ENCODE peak calls at places on chromosomes 6 and 20, in five cellular contexts. One of them, this sample, is unnamed.
A peak's percentile ranks its signal among the peaks of the same experiment; 100 is the strongest.

GRCh38 chr20:57566399-57566798 is 5.5 kb downstream of the PCK1 start:
- DNase-seq in AG20443: no peak
- DNase-seq in thoracic aorta: no peak
- DNase-seq in T-helper 2 cell: no peak
- DNase-seq in AG09319: no peak
- DNase-seq in this sample: no peak

GRCh38 chr6:132114201-132114860 is 163.2 kb upstream of the CCN2 start:
- DNase-seq in AG20443: no peak
- DNase-seq in thoracic aorta: no peak
- DNase-seq in T-helper 2 cell: no peak
- DNase-seq in AG09319: no peak
- DNase-seq in this sample: no peak

GRCh38 chr20:45163071-45163803 is 11.5 kb upstream of the PI3 start:
- DNase-seq in AG20443: no peak
- DNase-seq in thoracic aorta: no peak
- DNase-seq in T-helper 2 cell: no peak
- DNase-seq in AG09319: no peak
- DNase-seq in this sample: no peak

GRCh38 chr20:62778601-62779416 is 17.5 kb upstream of the MRGBP start:
- DNase-seq in AG20443: no peak
- DNase-seq in thoracic aorta: no peak
- DNase-seq in T-helper 2 cell: no peak
- DNase-seq in AG09319: no peak
- DNase-seq in this sample: no peak

GRCh38 chr20:61872371-61872900 is 193.2 kb downstream of the TAF4 start:
- DNase-seq in AG20443: no peak
- DNase-seq in thoracic aorta: no peak
- DNase-seq in T-helper 2 cell: no peak
- DNase-seq in AG09319: no peak
- DNase-seq in this sample: no peak

GRCh38 chr6:104527311-104527710 is 332.4 kb downstream of the HACE1 start:
- DNase-seq in AG20443: no peak
- DNase-seq in thoracic aorta: no peak
- DNase-seq in T-helper 2 cell: no peak
- DNase-seq in AG09319: no peak
- DNase-seq in this sample: no peak

GRCh38 chr6:109962271-109962670 is 15.8 kb upstream of the GPR6 start:
- DNase-seq in AG20443: no peak
- DNase-seq in thoracic aorta: no peak
- DNase-seq in T-helper 2 cell: no peak
- DNase-seq in AG09319: no peak
- DNase-seq in this sample: no peak

GRCh38 chr6:11538799-11539468 is 1.4 kb downstream of the TMEM170B start:
- DNase-seq in AG20443: no peak
- DNase-seq in thoracic aorta: no peak
- DNase-seq in T-helper 2 cell: no peak
- DNase-seq in AG09319: no peak
- DNase-seq in this sample: no peak

GRCh38 chr6:168238159-168238887 is 81.3 kb downstream of the DACT2 start:
- DNase-seq in AG20443: no peak
- DNase-seq in thoracic aorta: no peak
- DNase-seq in T-helper 2 cell: no peak
- DNase-seq in AG09319: no peak
- DNase-seq in this sample: no peak

GRCh38 chr6:89375427-89375868 is 22.9 kb upstream of the UBE2J1 start:
- DNase-seq in AG20443: no peak
- DNase-seq in thoracic aorta: no peak
- DNase-seq in T-helper 2 cell: peak; percentile 18
- DNase-seq in AG09319: no peak
- DNase-seq in this sample: peak; percentile 86

GRCh38 chr6:2498224-2498623 is 252.5 kb downstream of the MYLK4 start:
- DNase-seq in AG20443: no peak
- DNase-seq in thoracic aorta: no peak
- DNase-seq in T-helper 2 cell: no peak
- DNase-seq in AG09319: no peak
- DNase-seq in this sample: no peak

GRCh38 chr6:114398481-114398880 is 55.7 kb upstream of the HS3ST5 start:
- DNase-seq in AG20443: no peak
- DNase-seq in thoracic aorta: no peak
- DNase-seq in T-helper 2 cell: no peak
- DNase-seq in AG09319: no peak
- DNase-seq in this sample: no peak

GRCh38 chr20:62010551-62011402 is 54.9 kb downstream of the TAF4 start:
- DNase-seq in AG20443: peak; percentile 91
- DNase-seq in thoracic aorta: no peak
- DNase-seq in T-helper 2 cell: peak; percentile 15
- DNase-seq in AG09319: no peak
- DNase-seq in this sample: peak; percentile 55

GRCh38 chr6:35213824-35214756 is at the start of gene SCUBE3:
- DNase-seq in AG20443: peak; percentile 76
- DNase-seq in thoracic aorta: no peak
- DNase-seq in T-helper 2 cell: no peak
- DNase-seq in AG09319: no peak
- DNase-seq in this sample: no peak

GRCh38 chr20:8291200-8291599 is 159.1 kb downstream of the PLCB1 start:
- DNase-seq in AG20443: no peak
- DNase-seq in thoracic aorta: no peak
- DNase-seq in T-helper 2 cell: no peak
- DNase-seq in AG09319: no peak
- DNase-seq in this sample: no peak

GRCh38 chr6:56677559-56677958 is 34.9 kb upstream of the DST start:
- DNase-seq in AG20443: peak; percentile 29
- DNase-seq in thoracic aorta: no peak
- DNase-seq in T-helper 2 cell: no peak
- DNase-seq in AG09319: no peak
- DNase-seq in this sample: no peak

GRCh38 chr6:38570750-38571149 is 69.0 kb downstream of the BTBD9 start:
- DNase-seq in AG20443: no peak
- DNase-seq in thoracic aorta: no peak
- DNase-seq in T-helper 2 cell: no peak
- DNase-seq in AG09319: no peak
- DNase-seq in this sample: no peak

GRCh38 chr20:51752343-51752951 is 15.7 kb downstream of the ATP9A start:
- DNase-seq in AG20443: peak; percentile 72
- DNase-seq in thoracic aorta: no peak
- DNase-seq in T-helper 2 cell: no peak
- DNase-seq in AG09319: peak; percentile 57
- DNase-seq in this sample: no peak

GRCh38 chr6:131979515-131980337 is 28.6 kb upstream of the CCN2 start:
- DNase-seq in AG20443: peak; percentile 51
- DNase-seq in thoracic aorta: no peak
- DNase-seq in T-helper 2 cell: no peak
- DNase-seq in AG09319: peak; percentile 90
- DNase-seq in this sample: no peak

GRCh38 chr6:43582911-43583310 is 6.9 kb downstream of the POLH start:
- DNase-seq in AG20443: peak; percentile 14
- DNase-seq in thoracic aorta: no peak
- DNase-seq in T-helper 2 cell: no peak
- DNase-seq in AG09319: no peak
- DNase-seq in this sample: no peak

GRCh38 chr6:101018157-101018556 is 137.0 kb upstream of the ASCC3 start:
- DNase-seq in AG20443: no peak
- DNase-seq in thoracic aorta: no peak
- DNase-seq in T-helper 2 cell: no peak
- DNase-seq in AG09319: no peak
- DNase-seq in this sample: no peak

GRCh38 chr6:7115452-7116223 is 7.9 kb downstream of the RREB1 start:
- DNase-seq in AG20443: peak; percentile 23
- DNase-seq in thoracic aorta: no peak
- DNase-seq in T-helper 2 cell: no peak
- DNase-seq in AG09319: no peak
- DNase-seq in this sample: no peak

GRCh38 chr6:118968416-118968815 is 33.5 kb upstream of the MCM9 start:
- DNase-seq in AG20443: no peak
- DNase-seq in thoracic aorta: no peak
- DNase-seq in T-helper 2 cell: no peak
- DNase-seq in AG09319: no peak
- DNase-seq in this sample: no peak

GRCh38 chr6:133286765-133287164 is 45.6 kb downstream of the EYA4 start:
- DNase-seq in AG20443: no peak
- DNase-seq in thoracic aorta: no peak
- DNase-seq in T-helper 2 cell: no peak
- DNase-seq in AG09319: no peak
- DNase-seq in this sample: no peak

GRCh38 chr6:49606696-49607390 is 29.8 kb downstream of the RHAG start:
- DNase-seq in AG20443: peak; percentile 84
- DNase-seq in thoracic aorta: no peak
- DNase-seq in T-helper 2 cell: no peak
- DNase-seq in AG09319: peak; percentile 52
- DNase-seq in this sample: peak; percentile 14

GRCh38 chr20:59829415-59830106 is 103.9 kb downstream of the SYCP2 start:
- DNase-seq in AG20443: peak; percentile 54
- DNase-seq in thoracic aorta: no peak
- DNase-seq in T-helper 2 cell: no peak
- DNase-seq in AG09319: no peak
- DNase-seq in this sample: no peak

GRCh38 chr6:41411961-41412360 is 76.6 kb downstream of the NCR2 start:
- DNase-seq in AG20443: peak; percentile 29
- DNase-seq in thoracic aorta: no peak
- DNase-seq in T-helper 2 cell: no peak
- DNase-seq in AG09319: no peak
- DNase-seq in this sample: no peak

GRCh38 chr20:48716086-48716485 is 111.7 kb downstream of the PREX1 start:
- DNase-seq in AG20443: no peak
- DNase-seq in thoracic aorta: no peak
- DNase-seq in T-helper 2 cell: peak; percentile 13
- DNase-seq in AG09319: no peak
- DNase-seq in this sample: peak; percentile 42

GRCh38 chr20:46408281-46408731 is 1.9 kb upstream of the ELMO2 start:
- DNase-seq in AG20443: no peak
- DNase-seq in thoracic aorta: no peak
- DNase-seq in T-helper 2 cell: no peak
- DNase-seq in AG09319: no peak
- DNase-seq in this sample: no peak

GRCh38 chr20:43448748-43449535 is 8.8 kb upstream of the SRSF6 start:
- DNase-seq in AG20443: peak; percentile 64
- DNase-seq in thoracic aorta: no peak
- DNase-seq in T-helper 2 cell: peak; percentile 4
- DNase-seq in AG09319: no peak
- DNase-seq in this sample: peak; percentile 21

GRCh38 chr20:11193241-11193640 is 519.4 kb upstream of the JAG1 start:
- DNase-seq in AG20443: no peak
- DNase-seq in thoracic aorta: no peak
- DNase-seq in T-helper 2 cell: no peak
- DNase-seq in AG09319: no peak
- DNase-seq in this sample: no peak